ENCODE peak calls at places on chromosomes 16 and 17, in five cellular contexts. X is COR-L47; I is choroid plexus epithelial cell; D is activated CD4-positive, alpha-beta T cell treated with anti-CD3 and anti-CD28 coated beads, Interleukin-2, amount 10 ng/mL, durations not matched to agents 7 days and 5 days; Z is C1 segment of cervical spinal cord. S is an unnamed sample.
A peak's percentile ranks its signal among the peaks of the same experiment; 100 is the strongest.

GRCh38 chr16:17408296-17408695 is 62.5 kb downstream of the XYLT1 start:
- DNase-seq in X (no peak), D (no peak), I (no peak), Z (no peak), S (no peak)

GRCh38 chr17:20995164-20995872 is 47.5 kb downstream of the USP22 start:
- DNase-seq in X (no peak), Z (no peak), I (no peak), D (no peak), S (no peak)

GRCh38 chr17:2412561-2413021 is 11.7 kb upstream of the MNT start:
- DNase-seq in X (no peak), D (no peak), Z (no peak), I (peak; percentile 53), S (no peak)

GRCh38 chr16:64089697-64090096 is 1032.2 kb downstream of the CDH11 start:
- DNase-seq in I (peak; percentile 42), X (no peak), D (no peak), Z (no peak), S (peak; percentile 12)

GRCh38 chr17:76250141-76250540 is 9.8 kb upstream of the RNF157 start:
- DNase-seq in D (no peak), I (no peak), X (no peak), Z (no peak), S (no peak)

GRCh38 chr16:59046335-59046734 is 312.2 kb upstream of the GOT2 start:
- DNase-seq in D (no peak), X (no peak), I (peak; percentile 57), Z (no peak), S (no peak)

GRCh38 chr16:29784901-29785500 is 5.5 kb upstream of the KIF22 start:
- DNase-seq in X (no peak), I (peak; percentile 69), Z (peak; percentile 26), D (peak; percentile 71), S (no peak)

GRCh38 chr17:5509482-5509881 is 23.1 kb downstream of the MIS12 start:
- DNase-seq in X (no peak), Z (no peak), D (no peak), I (peak; percentile 48), S (no peak)

GRCh38 chr16:78291642-78292041 is 192.2 kb downstream of the WWOX start:
- DNase-seq in X (no peak), I (no peak), D (no peak), Z (no peak), S (no peak)

GRCh38 chr17:32588982-32589381 is 102.2 kb downstream of the CDK5R1 start:
- DNase-seq in X (no peak), Z (no peak), D (no peak), I (peak; percentile 5), S (no peak)

GRCh38 chr17:73430848-73431247 is 119.0 kb upstream of the CDC42EP4 start:
- DNase-seq in I (peak; percentile 23), Z (no peak), X (peak; percentile 76), D (peak; percentile 46), S (peak; percentile 48)

GRCh38 chr17:40312131-40312731 is 3.3 kb downstream of the RARA start:
- DNase-seq in X (no peak), Z (peak; percentile 55), I (no peak), D (no peak), S (no peak)

GRCh38 chr17:2427215-2427614 is 26.4 kb upstream of the MNT start:
- DNase-seq in Z (no peak), D (no peak), X (no peak), I (no peak), S (no peak)

GRCh38 chr17:59802160-59802559 is 90.6 kb downstream of the TUBD1 start:
- DNase-seq in I (no peak), D (no peak), Z (no peak), X (no peak), S (no peak)

GRCh38 chr17:67549787-67550186 is 167.9 kb upstream of the NOL11 start:
- DNase-seq in I (no peak), Z (no peak), X (no peak), D (no peak), S (no peak)

GRCh38 chr16:9003763-9004162 is 40.1 kb upstream of the USP7 start:
- DNase-seq in I (no peak), Z (no peak), D (no peak), X (no peak), S (no peak)

GRCh38 chr17:59366773-59367656 is 35.6 kb downstream of the YPEL2 start:
- DNase-seq in I (peak; percentile 82), D (no peak), Z (no peak), X (peak; percentile 66), S (peak; percentile 69)

GRCh38 chr17:18877104-18877503 is 19.2 kb downstream of the PRPSAP2 start:
- DNase-seq in D (no peak), Z (no peak), X (no peak), I (peak; percentile 29), S (no peak)

GRCh38 chr16:78852236-78852635 is 748.3 kb downstream of the MAF start:
- DNase-seq in Z (no peak), I (no peak), D (no peak), X (no peak), S (no peak)

GRCh38 chr16:28623172-28623711 is 13.4 kb upstream of the SULT1A1 start:
- DNase-seq in D (peak; percentile 70), I (peak; percentile 14), X (peak; percentile 83), Z (no peak), S (peak; percentile 76)

GRCh38 chr17:39962642-39963220 is at the start of gene GSDMA:
- DNase-seq in Z (no peak), D (no peak), I (no peak), X (no peak), S (peak; percentile 2)

GRCh38 chr16:55570159-55570558 is 3.7 kb downstream of the CAPNS2 start:
- DNase-seq in D (no peak), Z (no peak), I (no peak), X (no peak), S (no peak)

GRCh38 chr17:32461853-32462617 is 17.7 kb downstream of the PSMD11 start:
- DNase-seq in X (peak; percentile 55), Z (no peak), I (peak; percentile 81), D (peak; percentile 78), S (peak; percentile 53)

GRCh38 chr16:69626256-69626655 is 60.5 kb downstream of the NFAT5 start:
- DNase-seq in Z (no peak), I (peak; percentile 50), D (no peak), X (no peak), S (no peak)

GRCh38 chr16:19913306-19913717 is 28.7 kb upstream of the GPRC5B start:
- DNase-seq in X (no peak), I (no peak), Z (no peak), D (no peak), S (peak; percentile 41)

GRCh38 chr17:863880-864279 is 81.7 kb downstream of the MRM3 start:
- DNase-seq in D (no peak), X (no peak), Z (no peak), I (no peak), S (no peak)

GRCh38 chr17:8289103-8289397 is 580 bp downstream of the RANGRF start:
- DNase-seq in X (no peak), D (no peak), Z (no peak), I (no peak), S (peak; percentile 49)

GRCh38 chr17:79619636-79620206 is 8.9 kb upstream of the RBFOX3 start:
- DNase-seq in I (no peak), D (no peak), Z (no peak), X (no peak), S (no peak)

GRCh38 chr17:12973496-12974318 is 44.1 kb downstream of the ELAC2 start:
- DNase-seq in Z (no peak), I (no peak), X (peak; percentile 3), D (no peak), S (no peak)

GRCh38 chr16:27925612-27926011 is 137.9 kb downstream of the GSG1L start:
- DNase-seq in X (peak; percentile 12), I (no peak), Z (no peak), D (no peak), S (peak; percentile 18)

GRCh38 chr16:2815299-2815771 is 1.7 kb upstream of the PRSS21 start:
- DNase-seq in Z (no peak), I (no peak), D (no peak), X (no peak), S (no peak)

GRCh38 chr17:60163108-60163784 is 13.5 kb downstream of the CA4 start:
- DNase-seq in Z (no peak), I (no peak), D (no peak), X (no peak), S (no peak)

GRCh38 chr17:18270851-18271170 is 10.3 kb downstream of the MIEF2 start:
- DNase-seq in X (no peak), Z (no peak), D (no peak), I (no peak), S (no peak)

GRCh38 chr17:48068491-48068961 is 20.4 kb downstream of the NFE2L1 start:
- DNase-seq in D (peak; percentile 17), Z (no peak), I (peak; percentile 56), X (no peak), S (no peak)

GRCh38 chr16:74726736-74727135 is 26.1 kb upstream of the MLKL start:
- DNase-seq in X (no peak), Z (no peak), D (peak; percentile 31), I (peak; percentile 18), S (no peak)

GRCh38 chr17:80989586-80989913 is 2.1 kb upstream of the CHMP6 start:
- DNase-seq in X (no peak), I (no peak), D (no peak), Z (no peak), S (no peak)

GRCh38 chr17:74290340-74290739 is 16.3 kb downstream of the DNAI2 start:
- DNase-seq in X (no peak), D (no peak), Z (no peak), I (no peak), S (no peak)

GRCh38 chr17:83076930-83077329 is 2.5 kb upstream of the METRNL start:
- DNase-seq in I (no peak), X (no peak), Z (no peak), D (no peak), S (peak; percentile 0)

S was measured in NCI-H1105 treated with DMSO at 0.1 percent for 48 hours.